ENCODE peak calls at places on chromosomes 6 and 20, in nine cellular contexts. S is endothelial cell of umbilical vein, G is GM12891, X is GM12892, W is suprapubic skin, R is spleen, U is Panc1, I is HL-60, Q is HCT116. C is an unnamed sample.

GRCh38 chr6:152220785-152221184 is 413.3 kb downstream of the ESR1 start:
- DNase-seq in S (no peak), G (no peak), X (no peak), W (no peak), R (no peak), U (no peak), I (no peak), Q (no peak), C (no peak)

GRCh38 chr6:83511901-83512681 is at the start of gene PRSS35:
- DNase-seq in S (peak; percentile 53), G (no peak), X (no peak), W (no peak), R (peak; percentile 83), U (no peak), I (peak; percentile 46), Q (peak; percentile 32), C (no peak)

GRCh38 chr6:6694368-6694780 is 105.9 kb downstream of the LY86 start:
- DNase-seq in S (no peak), G (no peak), X (no peak), W (no peak), R (no peak), U (no peak), I (peak; percentile 68), Q (no peak), C (no peak)

GRCh38 chr6:162055365-162055764 is 672.2 kb downstream of the PRKN start:
- DNase-seq in S (no peak), G (no peak), X (no peak), W (no peak), R (no peak), U (no peak), I (no peak), Q (no peak), C (no peak)

GRCh38 chr6:117008618-117009017 is 131.6 kb downstream of the RFX6 start:
- DNase-seq in S (no peak), G (peak; percentile 6), X (peak; percentile 5), W (no peak), R (no peak), U (no peak), I (no peak), Q (no peak), C (no peak)

GRCh38 chr20:18788021-18788420 is 25.6 kb upstream of the SCP2D1 start:
- DNase-seq in S (no peak), G (no peak), X (no peak), W (no peak), R (no peak), U (no peak), I (no peak), Q (no peak), C (no peak)

GRCh38 chr6:158849899-158850806 is 31.0 kb upstream of the EZR start:
- DNase-seq in S (peak; percentile 68), G (no peak), X (no peak), W (no peak), R (no peak), U (peak; percentile 95), I (no peak), Q (peak; percentile 97), C (no peak)

GRCh38 chr6:145699462-145699861 is 35.9 kb downstream of the EPM2A start:
- DNase-seq in S (peak; percentile 80), G (no peak), X (no peak), W (no peak), R (no peak), U (no peak), I (no peak), Q (no peak), C (no peak)

GRCh38 chr6:43628392-43629103 is 516 bp downstream of the GTPBP2 start:
- DNase-seq in S (peak; percentile 32), G (peak; percentile 56), X (peak; percentile 53), W (no peak), R (no peak), U (no peak), I (peak; percentile 56), Q (peak; percentile 37), C (peak; percentile 83)

GRCh38 chr6:86916393-86916792 is 20.9 kb upstream of the HTR1E start:
- DNase-seq in S (no peak), G (no peak), X (no peak), W (no peak), R (no peak), U (no peak), I (no peak), Q (no peak), C (no peak)

GRCh38 chr6:86913795-86914194 is 23.5 kb upstream of the HTR1E start:
- DNase-seq in S (no peak), G (no peak), X (no peak), W (no peak), R (no peak), U (no peak), I (no peak), Q (no peak), C (no peak)
- TF ChIP-seq POLR2AphosphoS5 in S (no peak), G (no peak), X (no peak), W (no peak), R (no peak), U (no peak), I (no peak), Q (no peak), C (no peak)

DNA sequence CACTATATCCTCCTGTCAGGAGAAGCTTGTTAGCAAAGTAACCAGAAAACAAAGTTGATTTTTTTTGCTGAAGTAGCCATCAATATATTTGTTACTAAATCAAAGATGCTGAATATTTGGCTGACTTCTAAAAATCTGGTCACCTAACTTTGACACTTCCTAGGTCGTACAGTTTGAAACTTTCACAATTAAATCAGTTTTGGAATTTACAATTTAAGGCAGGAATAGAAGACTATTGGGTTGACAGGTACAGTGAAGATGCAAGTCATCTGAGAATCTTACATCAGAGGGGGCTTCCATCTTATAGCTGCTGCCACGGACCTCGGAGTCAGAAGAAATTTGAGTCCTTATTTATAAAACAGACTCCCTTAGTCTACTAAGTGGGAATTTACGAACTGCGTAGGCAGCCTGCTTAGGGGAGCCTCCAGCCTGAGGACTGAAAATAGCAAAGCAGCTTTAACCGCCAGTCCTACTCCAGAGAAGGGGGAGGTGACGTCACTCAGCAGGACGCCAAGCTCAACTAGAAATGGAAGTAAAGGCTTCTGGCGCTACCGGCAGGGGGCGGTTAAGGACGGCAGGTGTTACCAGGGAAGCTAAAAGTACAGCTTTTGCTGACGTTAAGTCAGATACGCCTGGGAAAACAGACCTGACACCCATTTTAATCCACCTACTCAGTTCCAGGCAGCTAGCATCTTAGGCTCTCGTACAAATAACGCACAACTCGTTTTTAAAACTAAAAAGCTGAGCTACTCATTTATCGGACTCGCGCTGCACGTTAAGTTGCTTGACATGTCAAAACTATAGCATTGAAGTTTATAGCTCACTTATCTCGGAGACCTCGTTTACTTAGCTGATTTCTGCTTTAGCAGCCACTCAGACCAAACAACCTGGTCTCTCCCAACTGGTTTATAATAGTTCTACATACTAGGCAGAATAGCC is 61.1 kb upstream of the HFE start:
- DNase-seq in S (peak; percentile 96), G (no peak), X (no peak), W (peak; percentile 94), R (peak; percentile 97), U (peak; percentile 90), I (peak; percentile 96), Q (peak; percentile 92), C (peak; percentile 99)
- TF ChIP-seq POLR2AphosphoS5 in S (peak; percentile 18), G (no peak), X (no peak), W (no peak), R (peak; percentile 73), U (peak; percentile 23), I (no peak), Q (peak; percentile 40), C (peak; percentile 81)

DNA sequence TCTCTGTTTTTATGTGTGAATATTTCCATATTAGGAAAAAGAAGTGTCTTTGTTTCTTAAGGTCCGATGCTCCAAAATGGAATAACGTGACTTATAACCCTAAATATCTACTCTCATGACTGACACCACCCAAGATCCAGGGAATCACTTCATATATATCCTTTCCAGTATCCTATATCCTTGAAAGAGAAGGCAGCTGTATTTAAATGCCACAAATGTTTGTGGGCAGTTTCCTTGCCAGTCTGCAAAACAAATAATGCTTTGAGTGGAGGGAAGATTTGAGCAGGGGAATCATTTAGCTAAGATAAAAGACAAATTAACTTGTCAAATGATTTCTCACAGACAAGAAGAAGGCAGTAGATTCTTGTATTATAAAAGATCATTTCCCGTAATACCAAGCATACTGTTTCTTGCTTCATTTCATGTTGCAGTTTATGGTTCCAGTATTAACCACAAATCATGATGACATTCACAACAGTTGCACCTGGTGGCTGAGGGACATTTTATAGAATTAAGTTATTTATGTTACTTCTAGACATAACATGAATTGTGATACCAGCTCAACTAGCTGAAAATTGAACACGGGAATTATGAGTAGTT is 30.0 kb upstream of the FABP7 start:
- DNase-seq in S (no peak), G (no peak), X (no peak), W (no peak), R (no peak), U (no peak), I (no peak), Q (no peak), C (no peak)
- TF ChIP-seq POLR2AphosphoS5 in S (no peak), G (no peak), X (no peak), W (no peak), R (no peak), U (no peak), I (no peak), Q (no peak), C (no peak)

GRCh38 chr6:34795836-34796425 is 4.0 kb downstream of the BLTP3A start:
- DNase-seq in S (peak; percentile 26), G (no peak), X (no peak), W (no peak), R (no peak), U (no peak), I (no peak), Q (no peak), C (no peak)

GRCh38 chr6:34793877-34794276 is 2.0 kb downstream of the BLTP3A start:
- DNase-seq in S (no peak), G (no peak), X (no peak), W (no peak), R (no peak), U (no peak), I (no peak), Q (no peak), C (no peak)

GRCh38 chr6:34791842-34792604 is at the start of gene BLTP3A:
- DNase-seq in S (peak; percentile 69), G (peak; percentile 92), X (peak; percentile 92), W (peak; percentile 82), R (peak; percentile 95), U (no peak), I (peak; percentile 81), Q (peak; percentile 33), C (peak; percentile 76)

GRCh38 chr6:34791164-34791841 is 580 bp upstream of the BLTP3A start:
- DNase-seq in S (no peak), G (no peak), X (peak; percentile 33), W (peak; percentile 80), R (peak; percentile 84), U (no peak), I (peak; percentile 66), Q (peak; percentile 10), C (peak; percentile 71)

DNA sequence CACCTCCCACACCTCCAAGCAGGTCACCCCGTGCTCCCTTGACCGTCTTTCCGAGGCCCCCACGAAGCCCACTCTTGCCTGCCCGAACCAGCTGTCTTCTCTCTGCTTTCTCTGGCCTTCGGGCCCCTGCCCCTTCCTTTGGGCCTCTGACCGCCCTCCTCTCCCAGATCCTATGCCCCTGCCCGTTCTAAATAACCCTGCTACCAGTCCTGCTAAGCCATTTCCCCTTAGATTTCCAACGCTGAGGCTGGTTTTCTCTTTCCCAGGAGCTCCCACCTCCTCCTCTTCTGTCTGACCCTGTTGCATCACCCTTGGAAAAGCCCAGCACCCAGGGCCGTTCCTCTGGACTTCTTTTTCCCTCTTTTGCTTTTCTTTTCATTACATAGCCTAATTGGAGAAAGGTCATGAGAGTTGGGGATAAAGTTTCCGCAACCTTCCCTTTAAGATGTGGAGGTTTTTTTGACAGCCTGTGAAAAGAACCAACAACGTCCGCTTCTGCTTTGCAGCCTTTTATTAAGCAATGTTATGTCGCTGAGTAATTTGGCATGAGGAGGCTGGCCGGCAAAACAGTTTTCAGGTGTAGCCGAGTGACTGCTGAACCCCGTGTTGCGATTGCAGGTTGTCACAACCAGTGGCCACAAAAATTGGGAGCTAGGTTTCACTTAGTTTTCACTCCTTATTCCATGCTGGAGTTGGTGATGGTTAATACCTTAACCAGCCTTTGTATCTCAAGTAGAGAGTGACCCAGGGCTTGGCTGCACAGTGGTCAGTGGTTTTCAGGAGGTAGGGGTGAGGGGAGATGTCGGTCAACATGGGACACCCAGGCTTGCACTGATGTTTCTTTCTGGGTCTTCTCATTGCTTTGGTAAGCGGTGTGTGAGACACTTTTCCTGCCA is 970 bp downstream of the BLTP3A start:
- DNase-seq in S (peak; percentile 51), G (no peak), X (peak; percentile 22), W (no peak), R (peak; percentile 74), U (no peak), I (peak; percentile 82), Q (no peak), C (peak; percentile 67)
- TF ChIP-seq POLR2AphosphoS5 in S (no peak), G (no peak), X (no peak), W (no peak), R (no peak), U (no peak), I (no peak), Q (no peak), C (peak; percentile 39)

C was measured in sigmoid colon.